ENCODE peak calls at places on chromosomes 2 and 18, in six cellular contexts. Q is adrenal gland, W is tibial artery, L is epithelial cell of esophagus, O is heart right ventricle, N is lower lobe of right lung. Y is an unnamed sample.

GRCh38 chr2:47769318-47769717 is 13.6 kb upstream of the MSH6 start:
- DNase-seq in N (no peak), Q (no peak), O (no peak), W (no peak), L (no peak), Y (no peak)

GRCh38 chr2:180577567-180577966 is 402.8 kb upstream of the UBE2E3 start:
- DNase-seq in Q (no peak), W (no peak), L (no peak), O (no peak), N (no peak), Y (peak)

GRCh38 chr2:200356306-200356705 is 49.8 kb downstream of the SPATS2L start:
- DNase-seq in L (no peak), Q (no peak), O (no peak), W (no peak), N (no peak), Y (no peak)

GRCh38 chr2:217966399-217967068 is 36.3 kb downstream of the TNS1 start:
- DNase-seq in L (no peak), Q (peak), O (no peak), N (peak), W (peak), Y (peak)

GRCh38 chr2:216006164-216006663 is 7.1 kb downstream of the MREG start:
- DNase-seq in O (no peak), W (no peak), L (peak), N (peak), Q (peak), Y (no peak)

GRCh38 chr2:148501545-148501944 is 143.0 kb upstream of the EPC2 start:
- DNase-seq in W (no peak), L (no peak), N (no peak), Q (no peak), O (no peak), Y (no peak)

GRCh38 chr2:186518945-186519344 is 32.9 kb downstream of the ZC3H15 start:
- DNase-seq in L (peak), Q (no peak), N (no peak), O (no peak), W (no peak), Y (peak)

GRCh38 chr2:128302011-128302743 is 16.5 kb downstream of the HS6ST1 start:
- DNase-seq in L (peak), N (no peak), Q (peak), W (no peak), O (peak), Y (no peak)

GRCh38 chr2:61537590-61538178 is 472 bp downstream of the XPO1 start:
- DNase-seq in O (peak), Q (peak), N (no peak), W (no peak), L (peak), Y (peak)

GRCh38 chr2:2646312-2647051 is 315.4 kb upstream of the MYT1L start:
- DNase-seq in O (no peak), Q (no peak), N (no peak), L (peak), W (no peak), Y (no peak)

GRCh38 chr2:107558295-107558694 is 268.4 kb upstream of the RGPD4 start:
- DNase-seq in N (no peak), L (no peak), Q (no peak), W (no peak), O (no peak), Y (no peak)

GRCh38 chr18:49483198-49483597 is 3.8 kb downstream of the C18orf32 start:
- DNase-seq in N (no peak), W (no peak), O (no peak), L (no peak), Q (no peak), Y (no peak)

GRCh38 chr2:52594036-52594435 is 1173.6 kb upstream of the CHAC2 start:
- DNase-seq in L (no peak), N (no peak), O (no peak), Q (no peak), W (no peak), Y (peak)

GRCh38 chr2:115115135-115115534 is 672.7 kb downstream of the DPP10 start:
- DNase-seq in O (no peak), L (no peak), N (no peak), Q (no peak), W (no peak), Y (no peak)

GRCh38 chr2:492178-492577 is 185.0 kb downstream of the TMEM18 start:
- DNase-seq in W (no peak), Q (no peak), N (no peak), O (no peak), L (no peak), Y (no peak)

GRCh38 chr2:84846041-84846663 is 34.7 kb downstream of the TRABD2A start:
- DNase-seq in Q (no peak), N (no peak), O (no peak), W (no peak), L (no peak), Y (peak)

GRCh38 chr18:34493099-34493544 is 217.0 kb upstream of the DTNA start:
- DNase-seq in Q (peak), L (peak), N (peak), W (peak), O (peak), Y (peak)

GRCh38 chr2:72001937-72002690 is 145.5 kb downstream of the CYP26B1 start:
- DNase-seq in O (no peak), N (no peak), W (no peak), Q (no peak), L (no peak), Y (no peak)

GRCh38 chr18:46269275-46269674 is 165.1 kb downstream of the HAUS1 start:
- DNase-seq in L (no peak), W (no peak), N (no peak), O (no peak), Q (no peak), Y (no peak)

GRCh38 chr18:46274266-46274665 is 170.1 kb downstream of the HAUS1 start:
- DNase-seq in Q (no peak), W (no peak), L (no peak), O (no peak), N (no peak), Y (no peak)

GRCh38 chr18:46268662-46269061 is 164.5 kb downstream of the HAUS1 start:
- DNase-seq in L (no peak), W (no peak), Q (no peak), O (peak), N (no peak), Y (no peak)

GRCh38 chr18:46273861-46274260 is 169.7 kb downstream of the HAUS1 start:
- DNase-seq in W (no peak), Q (no peak), N (no peak), O (no peak), L (peak), Y (no peak)

DNA sequence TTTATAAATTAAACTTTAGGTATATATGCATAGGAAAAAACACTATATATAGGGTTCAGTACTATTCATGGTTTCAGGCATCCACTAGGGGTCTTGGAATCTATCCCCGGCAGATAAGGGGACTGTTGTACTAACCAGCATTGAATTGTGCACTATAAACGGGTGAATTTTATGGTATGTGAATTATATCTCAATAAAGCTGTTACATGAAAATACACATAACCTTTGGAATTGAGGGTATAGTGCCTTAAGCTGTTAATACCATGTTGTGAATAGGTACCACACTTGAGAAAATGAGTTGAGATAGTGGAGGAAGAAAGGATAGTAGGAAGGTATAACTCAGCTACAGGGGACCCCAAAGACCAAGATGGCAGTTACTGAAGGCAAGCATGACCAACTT is 167.3 kb downstream of the HAUS1 start:
- DNase-seq in O (no peak), L (no peak), N (no peak), W (no peak), Q (no peak), Y (no peak)
- TF ChIP-seq CTCF in O (no peak), L (no peak), N (no peak), W (no peak), Q (no peak), Y (no peak)

DNA sequence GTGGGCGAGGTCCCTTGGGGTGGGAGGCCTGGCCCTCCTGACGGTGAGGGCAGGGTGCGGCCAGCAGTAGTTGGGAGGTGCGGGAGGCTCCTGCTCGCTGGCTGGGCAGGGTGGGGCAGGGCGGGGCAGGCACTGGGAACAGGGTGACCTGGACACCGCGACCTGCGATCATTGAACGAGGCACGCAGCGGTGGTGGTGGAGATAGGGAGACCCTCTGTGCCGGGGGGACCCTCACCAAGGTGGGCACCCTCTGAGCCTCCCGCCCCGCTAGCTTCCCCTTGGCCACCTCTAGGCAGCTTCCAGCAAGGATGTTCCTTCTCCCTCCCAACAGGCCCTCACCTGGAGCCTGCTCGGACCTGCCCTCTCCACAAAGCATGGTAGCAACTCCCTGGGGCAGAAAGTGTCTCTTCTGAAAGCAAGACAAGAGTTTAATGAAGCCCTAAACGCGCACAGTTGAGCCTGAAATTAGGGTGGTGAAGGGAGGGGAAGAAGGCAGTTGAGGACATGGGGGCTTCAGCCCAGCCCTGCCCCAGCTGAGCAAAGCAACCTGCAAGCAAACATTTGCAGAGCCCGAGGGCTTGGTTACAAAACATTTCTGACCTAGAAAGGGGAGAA is 15.3 kb upstream of the FOSL2 start:
- DNase-seq in L (peak), O (no peak), W (no peak), N (no peak), Q (no peak), Y (no peak)
- H3K4me3 ChIP-seq in L (peak), O (no peak), W (no peak), N (no peak), Q (no peak), Y (no peak)

GRCh38 chr2:219225350-219225749 is 4.1 kb downstream of the ATG9A start:
- DNase-seq in O (no peak), L (no peak), W (no peak), N (no peak), Q (no peak), Y (no peak)

GRCh38 chr2:219230201-219230540 is 565 bp downstream of the ANKZF1 start:
- DNase-seq in O (no peak), L (peak), W (peak), N (peak), Q (peak), Y (no peak)

GRCh38 chr2:219228026-219228744 is 1.3 kb downstream of the ATG9A start:
- DNase-seq in W (no peak), O (no peak), N (no peak), L (peak), Q (no peak), Y (no peak)

GRCh38 chr2:219228745-219229374 is 576 bp downstream of the ATG9A start:
- DNase-seq in L (no peak), Q (no peak), O (no peak), W (no peak), N (no peak), Y (no peak)

GRCh38 chr2:219229375-219230200 is at the start of the genes ANKZF1 and ATG9A:
- DNase-seq in L (peak), Q (peak), O (peak), W (peak), N (peak), Y (peak)
- TF ChIP-seq CTCF in L (no peak), Q (no peak), O (no peak), W (no peak), N (no peak), Y (no peak)

GRCh38 chr2:197297262-197297661 is 13.3 kb downstream of the ANKRD44 start:
- DNase-seq in N (no peak), W (no peak), Q (no peak), L (no peak), O (no peak), Y (no peak)

GRCh38 chr2:197294260-197294659 is 16.3 kb downstream of the ANKRD44 start:
- DNase-seq in O (no peak), L (no peak), W (no peak), N (no peak), Q (no peak), Y (no peak)

GRCh38 chr2:197297772-197298318 is 12.7 kb downstream of the ANKRD44 start:
- DNase-seq in O (no peak), N (no peak), Q (no peak), W (no peak), L (no peak), Y (no peak)

GRCh38 chr2:197298609-197299008 is 12.0 kb downstream of the ANKRD44 start:
- DNase-seq in Q (no peak), O (no peak), N (no peak), L (no peak), W (no peak), Y (no peak)

DNA sequence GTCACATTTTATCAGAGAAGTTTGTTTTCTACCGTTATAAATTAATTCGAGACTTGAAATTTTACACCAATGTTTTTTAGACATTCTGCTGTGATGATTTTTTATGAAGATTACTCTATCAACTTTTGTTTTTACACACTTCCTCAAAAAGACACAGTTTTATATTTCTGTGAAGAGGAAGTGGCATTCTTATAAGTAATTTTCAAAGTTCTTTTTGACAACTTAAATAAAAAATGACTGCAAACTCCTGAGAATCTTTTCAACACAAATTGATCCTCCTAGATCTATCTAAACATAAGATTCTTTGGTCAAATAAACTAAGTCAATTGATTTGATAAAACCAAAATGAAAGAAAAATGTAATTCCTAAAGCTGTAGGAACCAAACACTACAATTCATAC is 13.7 kb downstream of the ANKRD44 start:
- DNase-seq in N (no peak), L (no peak), Q (no peak), O (no peak), W (no peak), Y (no peak)
- H3K4me3 ChIP-seq in N (no peak), L (no peak), Q (no peak), O (no peak), W (no peak), Y (no peak)

DNA sequence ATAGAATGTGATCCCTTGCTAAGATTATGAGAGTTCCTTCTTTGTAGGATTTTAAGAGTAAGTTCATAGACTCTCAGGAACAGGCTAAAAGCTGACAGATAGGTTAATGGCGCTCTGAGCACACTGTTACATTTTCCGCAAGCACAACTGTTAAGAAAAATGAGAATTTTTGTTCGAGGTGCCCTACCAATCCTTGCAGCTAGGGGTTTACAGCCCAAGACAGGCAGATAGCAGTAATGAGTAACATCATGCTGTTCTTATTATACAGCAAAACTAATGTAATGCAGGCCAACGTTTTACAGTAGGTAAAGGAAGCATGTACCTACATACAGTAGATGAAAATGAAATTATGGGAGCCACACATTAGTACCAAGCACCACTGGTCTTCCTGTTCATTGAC is 11.2 kb upstream of the BOD1L2 start:
- DNase-seq in O (no peak), W (no peak), L (no peak), N (no peak), Q (no peak), Y (no peak)
- TF ChIP-seq CTCF in O (no peak), W (no peak), L (peak), N (no peak), Q (no peak), Y (peak)

DNA sequence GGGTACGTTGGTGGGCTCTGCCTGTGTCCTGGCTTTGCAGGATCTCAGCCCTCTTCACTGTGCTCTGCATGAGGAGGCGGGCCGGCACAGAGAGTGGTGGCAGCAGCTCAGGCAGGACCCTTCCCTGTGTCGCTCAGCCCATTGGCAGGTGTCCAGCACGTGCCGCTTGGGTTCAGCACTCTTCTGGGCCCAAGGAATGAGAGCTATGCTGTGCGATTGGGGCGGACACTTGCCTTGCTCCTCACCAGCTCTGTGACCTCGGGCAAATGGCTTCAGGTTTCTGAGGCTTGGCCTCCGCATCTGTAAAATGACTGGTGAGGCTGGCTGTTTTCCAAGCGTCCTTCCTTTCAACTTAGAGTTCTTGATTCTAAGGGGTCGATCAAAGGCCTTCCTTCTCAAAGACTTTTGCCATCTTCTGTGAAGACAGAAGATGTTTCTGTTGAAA is 35.5 kb downstream of the GLI2 start:
- DNase-seq in N (peak), L (no peak), W (no peak), Q (no peak), O (peak), Y (no peak)
- H3K4me3 ChIP-seq in N (no peak), L (no peak), W (no peak), Q (no peak), O (no peak), Y (no peak)